ENCODE peak calls at places on chromosome 9, in four cellular contexts. One of them, this sample, is unnamed.

GRCh38 chr9:33101104-33101951 is 24.9 kb upstream of the SMU1 start:
- DNase-seq in EL: peak; percentile 82
- DNase-seq in mesothelial cell of epicardium: no peak
- DNase-seq in tibial artery: no peak
- DNase-seq in this sample: no peak

GRCh38 chr9:18684608-18685317 is 210.8 kb downstream of the ADAMTSL1 start:
- DNase-seq in EL: no peak
- DNase-seq in mesothelial cell of epicardium: no peak
- DNase-seq in tibial artery: no peak
- DNase-seq in this sample: no peak

GRCh38 chr9:124660341-124660801 is 110.7 kb downstream of the NR6A1 start:
- DNase-seq in EL: peak; percentile 63
- DNase-seq in tibial artery: no peak
- DNase-seq in mesothelial cell of epicardium: no peak
- DNase-seq in this sample: no peak

GRCh38 chr9:134641173-134641985 is at the start of gene COL5A1:
- DNase-seq in tibial artery: peak; percentile 97
- DNase-seq in EL: peak; percentile 96
- DNase-seq in mesothelial cell of epicardium: peak; percentile 93
- DNase-seq in this sample: peak; percentile 74

GRCh38 chr9:131484560-131485185 is 18.0 kb upstream of the POMT1 start:
- DNase-seq in mesothelial cell of epicardium: no peak
- DNase-seq in tibial artery: no peak
- DNase-seq in EL: no peak
- DNase-seq in this sample: no peak

GRCh38 chr9:136002886-136003285 is 41.7 kb upstream of the UBAC1 start:
- DNase-seq in EL: no peak
- DNase-seq in mesothelial cell of epicardium: no peak
- DNase-seq in tibial artery: no peak
- DNase-seq in this sample: no peak

GRCh38 chr9:129224618-129225017 is 46.6 kb upstream of the IER5L start:
- DNase-seq in EL: no peak
- DNase-seq in tibial artery: no peak
- DNase-seq in mesothelial cell of epicardium: no peak
- DNase-seq in this sample: no peak

GRCh38 chr9:126154869-126155268 is 171.8 kb upstream of the MVB12B start:
- DNase-seq in mesothelial cell of epicardium: no peak
- DNase-seq in tibial artery: no peak
- DNase-seq in EL: no peak
- DNase-seq in this sample: no peak

GRCh38 chr9:79165006-79165405 is 406.8 kb upstream of the TLE4 start:
- DNase-seq in EL: peak; percentile 47
- DNase-seq in mesothelial cell of epicardium: no peak
- DNase-seq in tibial artery: no peak
- DNase-seq in this sample: no peak

This sample was measured in GOT3.